ENCODE peak calls at places on chromosomes 12 and 14, in five cellular contexts. One of them, this sample, is unnamed.

GRCh38 chr12:92398565-92399309 is 253.1 kb upstream of the BTG1 start:
- DNase-seq in dermis blood vessel endothelial cell: no peak
- DNase-seq in fibroblast of the aortic adventitia: no peak
- DNase-seq in HepG2: no peak
- DNase-seq in anterior cingulate cortex: no peak
- DNase-seq in this sample: no peak

GRCh38 chr12:124359671-124360581 is 65.0 kb downstream of the RFLNA start:
- DNase-seq in dermis blood vessel endothelial cell: no peak
- DNase-seq in HepG2: no peak
- DNase-seq in anterior cingulate cortex: peak
- DNase-seq in fibroblast of the aortic adventitia: peak
- DNase-seq in this sample: peak

GRCh38 chr14:100899841-100900771 is 3.4 kb downstream of the RTL1 start:
- DNase-seq in HepG2: peak
- DNase-seq in anterior cingulate cortex: no peak
- DNase-seq in fibroblast of the aortic adventitia: no peak
- DNase-seq in dermis blood vessel endothelial cell: peak
- DNase-seq in this sample: peak

GRCh38 chr12:19575307-19576243 is 136.3 kb downstream of the AEBP2 start:
- DNase-seq in HepG2: peak
- DNase-seq in dermis blood vessel endothelial cell: peak
- DNase-seq in anterior cingulate cortex: no peak
- DNase-seq in fibroblast of the aortic adventitia: peak
- DNase-seq in this sample: no peak

GRCh38 chr14:78157855-78158436 is 12.2 kb upstream of the NRXN3 start:
- DNase-seq in fibroblast of the aortic adventitia: peak
- DNase-seq in anterior cingulate cortex: no peak
- DNase-seq in HepG2: peak
- DNase-seq in dermis blood vessel endothelial cell: peak
- DNase-seq in this sample: no peak

GRCh38 chr14:24576178-24576577 is at the start of gene CTSG:
- DNase-seq in fibroblast of the aortic adventitia: no peak
- DNase-seq in HepG2: no peak
- DNase-seq in anterior cingulate cortex: no peak
- DNase-seq in dermis blood vessel endothelial cell: no peak
- DNase-seq in this sample: no peak

GRCh38 chr12:98085360-98085759 is 430.0 kb upstream of the TMPO start:
- DNase-seq in dermis blood vessel endothelial cell: no peak
- DNase-seq in anterior cingulate cortex: no peak
- DNase-seq in HepG2: no peak
- DNase-seq in fibroblast of the aortic adventitia: no peak
- DNase-seq in this sample: no peak

GRCh38 chr12:109711596-109712461 is 1.8 kb upstream of the FAM222A start:
- DNase-seq in HepG2: peak
- DNase-seq in dermis blood vessel endothelial cell: no peak
- DNase-seq in anterior cingulate cortex: no peak
- DNase-seq in fibroblast of the aortic adventitia: no peak
- DNase-seq in this sample: no peak

GRCh38 chr12:75086086-75087038 is 123.3 kb downstream of the KCNC2 start:
- DNase-seq in dermis blood vessel endothelial cell: no peak
- DNase-seq in HepG2: no peak
- DNase-seq in anterior cingulate cortex: no peak
- DNase-seq in fibroblast of the aortic adventitia: peak
- DNase-seq in this sample: no peak

GRCh38 chr12:64895541-64895940 is 71.1 kb downstream of the TBC1D30 start:
- DNase-seq in HepG2: no peak
- DNase-seq in dermis blood vessel endothelial cell: peak
- DNase-seq in fibroblast of the aortic adventitia: peak
- DNase-seq in anterior cingulate cortex: no peak
- DNase-seq in this sample: no peak

GRCh38 chr14:103315941-103316340 is 18.1 kb upstream of the EIF5 start:
- DNase-seq in fibroblast of the aortic adventitia: no peak
- DNase-seq in anterior cingulate cortex: no peak
- DNase-seq in dermis blood vessel endothelial cell: no peak
- DNase-seq in HepG2: no peak
- DNase-seq in this sample: no peak

GRCh38 chr14:53701108-53701875 is 255.3 kb downstream of the BMP4 start:
- DNase-seq in anterior cingulate cortex: no peak
- DNase-seq in dermis blood vessel endothelial cell: no peak
- DNase-seq in HepG2: no peak
- DNase-seq in fibroblast of the aortic adventitia: no peak
- DNase-seq in this sample: no peak

GRCh38 chr12:2082321-2082720 is 29.5 kb downstream of the CACNA1C start:
- DNase-seq in dermis blood vessel endothelial cell: no peak
- DNase-seq in HepG2: no peak
- DNase-seq in fibroblast of the aortic adventitia: no peak
- DNase-seq in anterior cingulate cortex: no peak
- DNase-seq in this sample: no peak

GRCh38 chr14:87286191-87286590 is 706.8 kb downstream of the GALC start:
- DNase-seq in anterior cingulate cortex: no peak
- DNase-seq in HepG2: no peak
- DNase-seq in dermis blood vessel endothelial cell: no peak
- DNase-seq in fibroblast of the aortic adventitia: no peak
- DNase-seq in this sample: no peak

GRCh38 chr14:23571701-23572523 is 4.3 kb upstream of the AP1G2 start:
- DNase-seq in fibroblast of the aortic adventitia: no peak
- DNase-seq in HepG2: no peak
- DNase-seq in dermis blood vessel endothelial cell: no peak
- DNase-seq in anterior cingulate cortex: no peak
- DNase-seq in this sample: peak

GRCh38 chr14:35386673-35387125 is 17.9 kb downstream of the NFKBIA start:
- DNase-seq in dermis blood vessel endothelial cell: no peak
- DNase-seq in fibroblast of the aortic adventitia: no peak
- DNase-seq in anterior cingulate cortex: no peak
- DNase-seq in HepG2: no peak
- DNase-seq in this sample: no peak

GRCh38 chr14:102949062-102949800 is 26.8 kb downstream of the AMN start:
- DNase-seq in HepG2: no peak
- DNase-seq in anterior cingulate cortex: no peak
- DNase-seq in dermis blood vessel endothelial cell: no peak
- DNase-seq in fibroblast of the aortic adventitia: no peak
- DNase-seq in this sample: no peak

GRCh38 chr12:120783197-120783596 is 57.6 kb downstream of the ACADS start:
- DNase-seq in anterior cingulate cortex: no peak
- DNase-seq in HepG2: peak
- DNase-seq in dermis blood vessel endothelial cell: peak
- DNase-seq in fibroblast of the aortic adventitia: peak
- DNase-seq in this sample: no peak